ENCODE peak calls at places on chromosomes 12 and 14, in six cellular contexts. U, M, K, Y, B and V are unnamed samples.

GRCh38 chr14:28744126-28744525 is 22.5 kb upstream of the FOXG1 start:
- DNase-seq in K (no peak), U (no peak), B (no peak), Y (no peak), M (no peak), V (no peak)

GRCh38 chr12:58607805-58608204 is 312.5 kb downstream of the LRIG3 start:
- DNase-seq in K (no peak), B (no peak), U (no peak), Y (no peak), M (no peak), V (no peak)

GRCh38 chr14:99971929-99972747 is 93.1 kb upstream of the EVL start:
- DNase-seq in Y (no peak), M (peak), B (peak), U (no peak), K (peak), V (no peak)

GRCh38 chr14:100994082-100994481 is 90.6 kb upstream of the RTL1 start:
- DNase-seq in M (no peak), Y (no peak), U (no peak), K (peak), B (no peak), V (no peak)

GRCh38 chr12:104352106-104352713 is 48.7 kb downstream of the EID3 start:
- DNase-seq in K (peak), B (no peak), M (no peak), U (no peak), Y (no peak), V (no peak)

GRCh38 chr12:52975820-52976573 is 27.1 kb downstream of the KRT18 start:
- DNase-seq in U (no peak), Y (no peak), B (peak), K (peak), M (peak), V (no peak)

GRCh38 chr14:96512122-96512521 is 9.9 kb downstream of the PAPOLA start:
- DNase-seq in U (no peak), M (no peak), B (no peak), Y (no peak), K (no peak), V (no peak)

GRCh38 chr12:110199360-110200123 is 75.4 kb downstream of the IFT81 start:
- DNase-seq in K (peak), Y (peak), M (no peak), U (no peak), B (no peak), V (peak)

GRCh38 chr12:105192624-105193225 is 43.2 kb downstream of the APPL2 start:
- DNase-seq in B (no peak), M (no peak), U (no peak), K (no peak), Y (no peak), V (no peak)

GRCh38 chr12:113893221-113893620 is 72.9 kb downstream of the RBM19 start:
- DNase-seq in B (no peak), M (no peak), K (no peak), Y (no peak), U (no peak), V (no peak)

GRCh38 chr14:101706509-101707284 is 54.8 kb upstream of the PPP2R5C start:
- DNase-seq in M (no peak), U (no peak), B (no peak), K (no peak), Y (no peak), V (no peak)

GRCh38 chr12:64392221-64392620 is 1.7 kb upstream of the C12orf56 start:
- DNase-seq in K (peak), Y (no peak), U (no peak), M (peak), B (no peak), V (no peak)